ENCODE peak calls at places on chromosome 17, in six cellular contexts. C is MCF 10A; B is CD8-positive, alpha-beta T cell; G is nephron progenitor cell; A is breast epithelium; Q is AG10803. S is an unnamed sample.

GRCh38 chr17:48439473-48439872 is 9.5 kb upstream of the SKAP1 start:
- DNase-seq in C (no peak), B (no peak), G (no peak), A (no peak), Q (no peak), S (no peak)

GRCh38 chr17:41307647-41308046 is 1.5 kb downstream of the KRTAP16-1 start:
- DNase-seq in C (no peak), B (no peak), G (no peak), A (no peak), Q (peak), S (no peak)

GRCh38 chr17:40340880-40341807 is 23.4 kb downstream of the GJD3 start:
- DNase-seq in C (peak), B (peak), G (peak), A (peak), Q (peak), S (peak)

GRCh38 chr17:54899721-54900456 is 763 bp upstream of the TOM1L1 start:
- DNase-seq in C (no peak), B (no peak), G (peak), A (no peak), Q (no peak), S (no peak)

GRCh38 chr17:76540381-76541300 is 797 bp downstream of the PRCD start:
- DNase-seq in C (peak), B (no peak), G (peak), A (peak), Q (peak), S (peak)

GRCh38 chr17:2705888-2706795 is 5.4 kb downstream of the CLUH start:
- DNase-seq in C (no peak), B (no peak), G (no peak), A (no peak), Q (no peak), S (no peak)

GRCh38 chr17:47621293-47622178 is 28.2 kb upstream of the KPNB1 start:
- DNase-seq in C (peak), B (no peak), G (peak), A (no peak), Q (peak), S (no peak)

GRCh38 chr17:9181640-9182039 is 160.3 kb downstream of the NTN1 start:
- DNase-seq in C (no peak), B (no peak), G (no peak), A (no peak), Q (no peak), S (no peak)

GRCh38 chr17:80855968-80856862 is 135.4 kb upstream of the CHMP6 start:
- DNase-seq in C (peak), B (peak), G (no peak), A (no peak), Q (peak), S (no peak)

GRCh38 chr17:41614098-41614497 is 1.5 kb upstream of the KRT16 start:
- DNase-seq in C (no peak), B (no peak), G (no peak), A (no peak), Q (no peak), S (no peak)

GRCh38 chr17:28662527-28662829 is 473 bp downstream of the SUPT6H start:
- DNase-seq in C (no peak), B (no peak), G (no peak), A (no peak), Q (no peak), S (no peak)

GRCh38 chr17:28665994-28666393 is 4.0 kb downstream of the SUPT6H start:
- DNase-seq in C (no peak), B (no peak), G (no peak), A (no peak), Q (no peak), S (no peak)

GRCh38 chr17:28657756-28658155 is 4.0 kb downstream of the SDF2 start:
- DNase-seq in C (no peak), B (no peak), G (no peak), A (no peak), Q (no peak), S (no peak)

GRCh38 chr17:28663723-28664122 is 1.7 kb downstream of the SUPT6H start:
- DNase-seq in C (no peak), B (no peak), G (no peak), A (no peak), Q (no peak), S (no peak)

DNA sequence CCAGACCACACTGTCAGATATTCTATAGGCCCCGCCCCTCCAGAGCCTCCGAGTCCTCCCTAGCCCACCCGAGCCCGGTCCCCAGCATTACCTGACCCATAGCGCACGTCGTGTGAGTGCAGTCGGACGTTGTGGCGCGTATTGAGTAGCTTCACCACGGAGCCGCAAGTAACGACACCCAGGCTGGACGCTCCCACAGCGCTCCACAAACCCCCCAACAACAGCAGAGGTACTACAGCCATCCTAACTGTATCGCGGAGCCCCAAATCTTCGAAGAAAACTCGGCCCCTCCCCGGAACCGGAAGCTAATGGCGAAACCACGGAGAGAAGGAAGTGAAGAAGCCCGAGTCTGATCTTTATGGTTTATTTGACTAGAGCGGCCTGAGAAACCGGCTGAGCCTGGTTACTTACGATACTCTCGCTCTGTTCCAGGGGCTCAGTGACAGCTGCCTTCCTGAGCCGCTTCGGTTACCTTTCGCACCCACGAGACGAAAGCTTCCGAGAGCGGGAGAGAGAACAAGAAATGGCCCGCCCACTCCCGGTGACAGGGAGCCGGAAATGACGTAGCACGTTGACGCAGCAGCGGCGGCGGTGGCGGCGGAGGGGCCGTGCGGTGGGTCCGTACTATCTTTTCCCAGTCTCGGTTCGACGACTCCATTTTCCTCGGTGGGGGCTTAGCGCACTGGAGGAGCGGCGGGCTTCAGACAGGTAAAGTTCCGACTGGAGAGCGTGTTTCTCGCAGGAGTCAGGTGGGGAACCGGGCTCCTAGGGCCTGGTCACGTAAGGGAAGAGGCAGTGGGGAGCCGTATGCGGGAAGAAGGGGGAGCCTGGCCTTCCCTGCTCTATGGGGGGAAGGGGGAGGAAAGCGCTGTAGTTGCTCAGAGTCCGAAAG is at the start of the genes SDF2 and SUPT6H:
- DNase-seq in C (peak), B (peak), G (peak), A (peak), Q (peak), S (peak)
- TF ChIP-seq CTCF in C (no peak), B (peak), G (no peak), A (no peak), Q (no peak), S (no peak)

GRCh38 chr17:17269926-17270773 is 10.9 kb downstream of the COPS3 start:
- DNase-seq in C (peak), B (no peak), G (peak), A (no peak), Q (no peak), S (no peak)
- TF ChIP-seq CTCF in C (peak), B (peak), G (no peak), A (no peak), Q (peak), S (peak)

GRCh38 chr17:18184143-18185007 is 747 bp downstream of the ALKBH5 start:
- DNase-seq in C (peak), B (peak), G (peak), A (peak), Q (peak), S (no peak)
- TF ChIP-seq CTCF in C (no peak), B (peak), G (no peak), A (peak), Q (no peak), S (no peak)

GRCh38 chr17:64632606-64633005 is 29.5 kb downstream of the SMURF2 start:
- DNase-seq in C (no peak), B (no peak), G (no peak), A (no peak), Q (peak), S (no peak)
- TF ChIP-seq CTCF in C (no peak), B (no peak), G (no peak), A (no peak), Q (no peak), S (no peak)

GRCh38 chr17:72458301-72458700 is 337.5 kb downstream of the SOX9 start:
- DNase-seq in C (no peak), B (no peak), G (no peak), A (no peak), Q (no peak), S (no peak)

GRCh38 chr17:72454342-72454741 is 333.5 kb downstream of the SOX9 start:
- DNase-seq in C (no peak), B (no peak), G (no peak), A (no peak), Q (no peak), S (no peak)

GRCh38 chr17:72457712-72458111 is 336.9 kb downstream of the SOX9 start:
- DNase-seq in C (peak), B (no peak), G (no peak), A (no peak), Q (no peak), S (no peak)

GRCh38 chr17:72456026-72456569 is 335.3 kb downstream of the SOX9 start:
- DNase-seq in C (peak), B (no peak), G (no peak), A (no peak), Q (peak), S (no peak)

GRCh38 chr17:72455562-72455961 is 334.7 kb downstream of the SOX9 start:
- DNase-seq in C (no peak), B (no peak), G (peak), A (no peak), Q (no peak), S (no peak)
- TF ChIP-seq CTCF in C (no peak), B (no peak), G (no peak), A (no peak), Q (no peak), S (no peak)

GRCh38 chr17:67366193-67367157 is at the start of gene PSMD12:
- DNase-seq in C (peak), B (peak), G (peak), A (peak), Q (peak), S (peak)
- TF ChIP-seq CTCF in C (no peak), B (no peak), G (no peak), A (no peak), Q (no peak), S (no peak)

DNA sequence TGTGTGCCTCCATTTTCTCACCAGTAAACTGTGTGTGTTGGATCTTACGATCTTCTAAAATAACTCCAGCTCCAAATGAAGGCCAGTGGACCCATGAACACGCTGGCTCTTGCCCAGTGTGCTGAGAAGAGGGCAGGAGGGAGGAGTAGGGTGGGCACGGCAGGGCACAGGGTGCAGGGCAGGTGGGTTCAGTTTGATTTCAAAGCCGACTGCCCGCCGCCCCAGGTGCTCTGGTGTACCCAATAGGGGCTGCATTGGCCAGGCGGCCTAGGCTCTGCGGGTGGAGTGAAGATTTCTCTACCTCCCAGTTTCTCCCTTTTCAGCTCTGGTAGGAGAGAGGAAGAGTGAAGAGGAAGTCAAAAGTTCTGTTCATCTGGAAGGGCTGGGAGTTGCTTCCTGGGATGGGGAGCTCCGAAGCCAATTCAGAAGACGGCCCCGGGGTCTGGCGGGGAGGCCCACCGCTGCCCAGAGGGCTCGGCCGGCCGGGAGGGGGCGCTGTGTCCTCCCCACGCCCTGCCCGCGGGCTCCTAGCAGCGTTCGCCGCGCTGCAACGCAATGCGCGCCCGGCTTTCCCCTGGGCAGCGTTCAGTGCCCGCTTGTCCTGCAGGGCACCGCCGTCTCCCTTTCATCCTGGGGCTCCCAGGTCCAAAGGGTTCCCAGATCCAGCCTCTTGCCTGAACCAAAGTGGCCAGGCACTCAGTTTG is 1.1 kb upstream of the CRHR1 start:
- DNase-seq in C (no peak), B (peak), G (peak), A (no peak), Q (no peak), S (peak)
- TF ChIP-seq CTCF in C (peak), B (no peak), G (peak), A (no peak), Q (no peak), S (peak)

DNA sequence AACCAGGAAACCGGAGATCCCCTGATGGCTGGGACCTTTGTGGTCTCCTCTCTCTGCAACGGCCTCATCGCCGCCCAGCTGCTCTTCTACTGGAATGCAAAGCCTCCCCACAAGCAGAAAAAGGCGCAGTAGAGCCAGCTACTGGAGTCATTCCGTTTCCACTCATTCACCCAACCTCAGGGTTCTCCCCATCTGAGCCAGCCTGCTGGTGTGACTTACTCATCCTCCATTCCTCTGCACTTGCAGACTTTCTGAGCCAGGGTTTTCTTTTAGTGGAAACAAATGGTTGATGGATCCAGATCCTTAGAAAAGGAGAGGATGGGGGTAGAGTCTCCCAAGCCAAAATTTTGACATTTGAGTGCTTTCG is 2.5 kb downstream of the SOX15 start:
- DNase-seq in C (peak), B (no peak), G (no peak), A (no peak), Q (peak), S (no peak)
- TF ChIP-seq CTCF in C (no peak), B (no peak), G (no peak), A (no peak), Q (peak), S (no peak)

GRCh38 chr17:28725166-28725659 is 820 bp downstream of the TLCD1 start:
- DNase-seq in C (peak), B (no peak), G (no peak), A (no peak), Q (peak), S (no peak)
- TF ChIP-seq CTCF in C (no peak), B (no peak), G (no peak), A (no peak), Q (peak), S (peak)

S was measured in progenitor cell of endocrine pancreas.